ENCODE peak calls at places on chromosome 19, in eight cellular contexts. X is H9; J is hypothalamus; P is non-pigmented ciliary epithelial cell; I is CD4-positive, alpha-beta memory T cell; Q is stimulated activated CD4-positive, alpha-beta T cell treated with anti-CD3 and anti-CD28 coated beads, Interleukin-1b, Interleukin-23, amount 100 ng/mL, for 1 hour; R is WTC11; S is left lung. B is an unnamed sample.

GRCh38 chr19:1438035-1438932 is at the start of gene RPS15:
- DNase-seq in X (peak), J (peak), P (peak), I (peak), Q (peak), R (peak), S (peak), B (peak)

GRCh38 chr19:4933528-4933927 is 24.2 kb downstream of the UHRF1 start:
- DNase-seq in X (no peak), J (no peak), P (no peak), I (no peak), Q (no peak), R (no peak), S (no peak), B (no peak)

GRCh38 chr19:23925285-23925684 is 10.6 kb downstream of the ZNF726 start:
- DNase-seq in X (no peak), J (no peak), P (no peak), I (no peak), Q (no peak), R (no peak), S (no peak), B (no peak)

GRCh38 chr19:44905437-44906160 is at the start of gene APOE:
- DNase-seq in X (peak), J (no peak), P (no peak), I (no peak), Q (no peak), R (peak), S (peak), B (peak)

GRCh38 chr19:8221161-8221560 is 12.0 kb downstream of the CERS4 start:
- DNase-seq in X (no peak), J (no peak), P (no peak), I (no peak), Q (no peak), R (no peak), S (no peak), B (peak)

GRCh38 chr19:13089139-13089856 is 13.4 kb downstream of the LYL1 start:
- DNase-seq in X (peak), J (no peak), P (no peak), I (no peak), Q (no peak), R (peak), S (no peak), B (peak)

GRCh38 chr19:43780706-43781525 is at the start of gene KCNN4:
- DNase-seq in X (no peak), J (no peak), P (no peak), I (no peak), Q (no peak), R (no peak), S (peak), B (no peak)

GRCh38 chr19:54162241-54162805 is 2.8 kb upstream of the LENG1 start:
- DNase-seq in X (peak), J (no peak), P (no peak), I (peak), Q (peak), R (peak), S (peak), B (peak)

GRCh38 chr19:51546650-51547396 is 15.4 kb upstream of the SIGLEC6 start:
- DNase-seq in X (no peak), J (no peak), P (peak), I (no peak), Q (no peak), R (no peak), S (no peak), B (no peak)

GRCh38 chr19:34489175-34489574 is 7.6 kb downstream of the WTIP start:
- DNase-seq in X (no peak), J (no peak), P (no peak), I (no peak), Q (no peak), R (no peak), S (peak), B (no peak)

GRCh38 chr19:30755581-30755980 is 383.4 kb downstream of the ZNF536 start:
- DNase-seq in X (no peak), J (no peak), P (no peak), I (no peak), Q (no peak), R (no peak), S (no peak), B (no peak)